ENCODE peak calls at places on chromosomes 4 and X, in four cellular contexts. One of them, this sample, is unnamed.

GRCh38 chr4:779555-779954 is 46.4 kb downstream of the CPLX1 start:
- DNase-seq in stimulated activated CD4-positive, alpha-beta T cell treated with anti-CD3 and anti-CD28 coated beads, Interleukin-1b, Interleukin-23, amount 100 ng/mL, for 1 hour: no peak
- DNase-seq in activated T-cell treated with anti-CD3 and anti-CD28 coated beads, Interleukin-2, amount 50 U/mL, for 4 hours: no peak
- DNase-seq in Daoy: no peak
- DNase-seq in this sample: no peak

GRCh38 chrX:156004740-156005139 is 7.2 kb downstream of the IL9R start:
- DNase-seq in stimulated activated CD4-positive, alpha-beta T cell treated with anti-CD3 and anti-CD28 coated beads, Interleukin-1b, Interleukin-23, amount 100 ng/mL, for 1 hour: no peak
- DNase-seq in activated T-cell treated with anti-CD3 and anti-CD28 coated beads, Interleukin-2, amount 50 U/mL, for 4 hours: no peak
- DNase-seq in Daoy: no peak
- DNase-seq in this sample: no peak

GRCh38 chr4:114488301-114488982 is 110.2 kb upstream of the UGT8 start:
- DNase-seq in stimulated activated CD4-positive, alpha-beta T cell treated with anti-CD3 and anti-CD28 coated beads, Interleukin-1b, Interleukin-23, amount 100 ng/mL, for 1 hour: no peak
- DNase-seq in activated T-cell treated with anti-CD3 and anti-CD28 coated beads, Interleukin-2, amount 50 U/mL, for 4 hours: no peak
- DNase-seq in Daoy: no peak
- DNase-seq in this sample: no peak

GRCh38 chr4:45693746-45694145 is 430.1 kb downstream of the GABRG1 start:
- DNase-seq in stimulated activated CD4-positive, alpha-beta T cell treated with anti-CD3 and anti-CD28 coated beads, Interleukin-1b, Interleukin-23, amount 100 ng/mL, for 1 hour: no peak
- DNase-seq in activated T-cell treated with anti-CD3 and anti-CD28 coated beads, Interleukin-2, amount 50 U/mL, for 4 hours: no peak
- DNase-seq in Daoy: no peak
- DNase-seq in this sample: no peak

GRCh38 chr4:74045247-74045646 is 6.8 kb upstream of the CXCL3 start:
- DNase-seq in stimulated activated CD4-positive, alpha-beta T cell treated with anti-CD3 and anti-CD28 coated beads, Interleukin-1b, Interleukin-23, amount 100 ng/mL, for 1 hour: no peak
- DNase-seq in activated T-cell treated with anti-CD3 and anti-CD28 coated beads, Interleukin-2, amount 50 U/mL, for 4 hours: no peak
- DNase-seq in Daoy: no peak
- DNase-seq in this sample: no peak

GRCh38 chr4:112170451-112170993 is 25.3 kb downstream of the FAM241A start:
- DNase-seq in stimulated activated CD4-positive, alpha-beta T cell treated with anti-CD3 and anti-CD28 coated beads, Interleukin-1b, Interleukin-23, amount 100 ng/mL, for 1 hour: no peak
- DNase-seq in activated T-cell treated with anti-CD3 and anti-CD28 coated beads, Interleukin-2, amount 50 U/mL, for 4 hours: no peak
- DNase-seq in Daoy: peak; percentile 76
- DNase-seq in this sample: no peak

GRCh38 chr4:7389719-7390118 is 45.0 kb downstream of the PSAPL1 start:
- DNase-seq in stimulated activated CD4-positive, alpha-beta T cell treated with anti-CD3 and anti-CD28 coated beads, Interleukin-1b, Interleukin-23, amount 100 ng/mL, for 1 hour: no peak
- DNase-seq in activated T-cell treated with anti-CD3 and anti-CD28 coated beads, Interleukin-2, amount 50 U/mL, for 4 hours: no peak
- DNase-seq in Daoy: no peak
- DNase-seq in this sample: no peak

GRCh38 chr4:122827899-122828601 is 1.4 kb downstream of the FGF2 start:
- DNase-seq in stimulated activated CD4-positive, alpha-beta T cell treated with anti-CD3 and anti-CD28 coated beads, Interleukin-1b, Interleukin-23, amount 100 ng/mL, for 1 hour: no peak
- DNase-seq in activated T-cell treated with anti-CD3 and anti-CD28 coated beads, Interleukin-2, amount 50 U/mL, for 4 hours: peak; percentile 17
- DNase-seq in Daoy: peak; percentile 33
- DNase-seq in this sample: no peak

GRCh38 chr4:104901438-104901837 is 245.2 kb upstream of the TET2 start:
- DNase-seq in stimulated activated CD4-positive, alpha-beta T cell treated with anti-CD3 and anti-CD28 coated beads, Interleukin-1b, Interleukin-23, amount 100 ng/mL, for 1 hour: no peak
- DNase-seq in activated T-cell treated with anti-CD3 and anti-CD28 coated beads, Interleukin-2, amount 50 U/mL, for 4 hours: no peak
- DNase-seq in Daoy: no peak
- DNase-seq in this sample: no peak

GRCh38 chr4:80182237-80182866 is 15.0 kb upstream of the PRDM8 start:
- DNase-seq in stimulated activated CD4-positive, alpha-beta T cell treated with anti-CD3 and anti-CD28 coated beads, Interleukin-1b, Interleukin-23, amount 100 ng/mL, for 1 hour: no peak
- DNase-seq in activated T-cell treated with anti-CD3 and anti-CD28 coated beads, Interleukin-2, amount 50 U/mL, for 4 hours: no peak
- DNase-seq in Daoy: no peak
- DNase-seq in this sample: no peak

GRCh38 chrX:107675823-107676555 is 47.7 kb downstream of the PRPS1 start:
- DNase-seq in stimulated activated CD4-positive, alpha-beta T cell treated with anti-CD3 and anti-CD28 coated beads, Interleukin-1b, Interleukin-23, amount 100 ng/mL, for 1 hour: no peak
- DNase-seq in activated T-cell treated with anti-CD3 and anti-CD28 coated beads, Interleukin-2, amount 50 U/mL, for 4 hours: no peak
- DNase-seq in Daoy: no peak
- DNase-seq in this sample: no peak

GRCh38 chrX:153640045-153640686 is 6.8 kb upstream of the DUSP9 start:
- DNase-seq in stimulated activated CD4-positive, alpha-beta T cell treated with anti-CD3 and anti-CD28 coated beads, Interleukin-1b, Interleukin-23, amount 100 ng/mL, for 1 hour: no peak
- DNase-seq in activated T-cell treated with anti-CD3 and anti-CD28 coated beads, Interleukin-2, amount 50 U/mL, for 4 hours: no peak
- DNase-seq in Daoy: no peak
- DNase-seq in this sample: no peak

GRCh38 chr4:22348410-22348809 is 167.5 kb downstream of the ADGRA3 start:
- DNase-seq in stimulated activated CD4-positive, alpha-beta T cell treated with anti-CD3 and anti-CD28 coated beads, Interleukin-1b, Interleukin-23, amount 100 ng/mL, for 1 hour: no peak
- DNase-seq in activated T-cell treated with anti-CD3 and anti-CD28 coated beads, Interleukin-2, amount 50 U/mL, for 4 hours: no peak
- DNase-seq in Daoy: no peak
- DNase-seq in this sample: no peak

GRCh38 chr4:4866833-4867744 is 7.6 kb downstream of the MSX1 start:
- DNase-seq in stimulated activated CD4-positive, alpha-beta T cell treated with anti-CD3 and anti-CD28 coated beads, Interleukin-1b, Interleukin-23, amount 100 ng/mL, for 1 hour: no peak
- DNase-seq in activated T-cell treated with anti-CD3 and anti-CD28 coated beads, Interleukin-2, amount 50 U/mL, for 4 hours: no peak
- DNase-seq in Daoy: no peak
- DNase-seq in this sample: no peak

GRCh38 chr4:151242305-151242704 is 34.7 kb upstream of the PRSS48 start:
- DNase-seq in stimulated activated CD4-positive, alpha-beta T cell treated with anti-CD3 and anti-CD28 coated beads, Interleukin-1b, Interleukin-23, amount 100 ng/mL, for 1 hour: no peak
- DNase-seq in activated T-cell treated with anti-CD3 and anti-CD28 coated beads, Interleukin-2, amount 50 U/mL, for 4 hours: no peak
- DNase-seq in Daoy: no peak
- DNase-seq in this sample: no peak

GRCh38 chrX:148588649-148589310 is 88.4 kb downstream of the AFF2 start:
- DNase-seq in stimulated activated CD4-positive, alpha-beta T cell treated with anti-CD3 and anti-CD28 coated beads, Interleukin-1b, Interleukin-23, amount 100 ng/mL, for 1 hour: no peak
- DNase-seq in activated T-cell treated with anti-CD3 and anti-CD28 coated beads, Interleukin-2, amount 50 U/mL, for 4 hours: no peak
- DNase-seq in Daoy: no peak
- DNase-seq in this sample: no peak

GRCh38 chr4:173436149-173436579 is 37.2 kb upstream of the SCRG1 start:
- DNase-seq in stimulated activated CD4-positive, alpha-beta T cell treated with anti-CD3 and anti-CD28 coated beads, Interleukin-1b, Interleukin-23, amount 100 ng/mL, for 1 hour: no peak
- DNase-seq in activated T-cell treated with anti-CD3 and anti-CD28 coated beads, Interleukin-2, amount 50 U/mL, for 4 hours: no peak
- DNase-seq in Daoy: no peak
- DNase-seq in this sample: no peak

GRCh38 chr4:127967141-127967775 is 2.1 kb downstream of the ABHD18 start:
- DNase-seq in stimulated activated CD4-positive, alpha-beta T cell treated with anti-CD3 and anti-CD28 coated beads, Interleukin-1b, Interleukin-23, amount 100 ng/mL, for 1 hour: no peak
- DNase-seq in activated T-cell treated with anti-CD3 and anti-CD28 coated beads, Interleukin-2, amount 50 U/mL, for 4 hours: no peak
- DNase-seq in Daoy: no peak
- DNase-seq in this sample: no peak

GRCh38 chr4:2257361-2258001 is 4.4 kb downstream of the MXD4 start:
- DNase-seq in stimulated activated CD4-positive, alpha-beta T cell treated with anti-CD3 and anti-CD28 coated beads, Interleukin-1b, Interleukin-23, amount 100 ng/mL, for 1 hour: no peak
- DNase-seq in activated T-cell treated with anti-CD3 and anti-CD28 coated beads, Interleukin-2, amount 50 U/mL, for 4 hours: peak; percentile 2
- DNase-seq in Daoy: peak; percentile 1
- DNase-seq in this sample: peak; percentile 2

GRCh38 chrX:37380920-37381319 is 31.8 kb downstream of the PRRG1 start:
- DNase-seq in stimulated activated CD4-positive, alpha-beta T cell treated with anti-CD3 and anti-CD28 coated beads, Interleukin-1b, Interleukin-23, amount 100 ng/mL, for 1 hour: no peak
- DNase-seq in activated T-cell treated with anti-CD3 and anti-CD28 coated beads, Interleukin-2, amount 50 U/mL, for 4 hours: no peak
- DNase-seq in Daoy: peak; percentile 63
- DNase-seq in this sample: no peak

GRCh38 chr4:10526431-10527222 is 69.4 kb upstream of the ZNF518B start:
- DNase-seq in stimulated activated CD4-positive, alpha-beta T cell treated with anti-CD3 and anti-CD28 coated beads, Interleukin-1b, Interleukin-23, amount 100 ng/mL, for 1 hour: no peak
- DNase-seq in activated T-cell treated with anti-CD3 and anti-CD28 coated beads, Interleukin-2, amount 50 U/mL, for 4 hours: no peak
- DNase-seq in Daoy: peak; percentile 14
- DNase-seq in this sample: no peak

GRCh38 chr4:81142744-81143143 is 72.3 kb downstream of the PRKG2 start:
- DNase-seq in stimulated activated CD4-positive, alpha-beta T cell treated with anti-CD3 and anti-CD28 coated beads, Interleukin-1b, Interleukin-23, amount 100 ng/mL, for 1 hour: no peak
- DNase-seq in activated T-cell treated with anti-CD3 and anti-CD28 coated beads, Interleukin-2, amount 50 U/mL, for 4 hours: no peak
- DNase-seq in Daoy: peak; percentile 20
- DNase-seq in this sample: no peak

GRCh38 chr4:52051615-52052474 is 741 bp downstream of the SPATA18 start:
- DNase-seq in stimulated activated CD4-positive, alpha-beta T cell treated with anti-CD3 and anti-CD28 coated beads, Interleukin-1b, Interleukin-23, amount 100 ng/mL, for 1 hour: no peak
- DNase-seq in activated T-cell treated with anti-CD3 and anti-CD28 coated beads, Interleukin-2, amount 50 U/mL, for 4 hours: no peak
- DNase-seq in Daoy: peak; percentile 60
- DNase-seq in this sample: no peak

GRCh38 chr4:26719954-26720552 is 136.2 kb downstream of the TBC1D19 start:
- DNase-seq in stimulated activated CD4-positive, alpha-beta T cell treated with anti-CD3 and anti-CD28 coated beads, Interleukin-1b, Interleukin-23, amount 100 ng/mL, for 1 hour: no peak
- DNase-seq in activated T-cell treated with anti-CD3 and anti-CD28 coated beads, Interleukin-2, amount 50 U/mL, for 4 hours: no peak
- DNase-seq in Daoy: no peak
- DNase-seq in this sample: no peak

GRCh38 chr4:85760521-85760920 is 285.6 kb downstream of the ARHGAP24 start:
- DNase-seq in stimulated activated CD4-positive, alpha-beta T cell treated with anti-CD3 and anti-CD28 coated beads, Interleukin-1b, Interleukin-23, amount 100 ng/mL, for 1 hour: no peak
- DNase-seq in activated T-cell treated with anti-CD3 and anti-CD28 coated beads, Interleukin-2, amount 50 U/mL, for 4 hours: no peak
- DNase-seq in Daoy: no peak
- DNase-seq in this sample: no peak

GRCh38 chr4:114582625-114583024 is 16.0 kb upstream of the UGT8 start:
- DNase-seq in stimulated activated CD4-positive, alpha-beta T cell treated with anti-CD3 and anti-CD28 coated beads, Interleukin-1b, Interleukin-23, amount 100 ng/mL, for 1 hour: no peak
- DNase-seq in activated T-cell treated with anti-CD3 and anti-CD28 coated beads, Interleukin-2, amount 50 U/mL, for 4 hours: no peak
- DNase-seq in Daoy: no peak
- DNase-seq in this sample: no peak

GRCh38 chr4:10006604-10007435 is 14.5 kb downstream of the SLC2A9 start:
- DNase-seq in stimulated activated CD4-positive, alpha-beta T cell treated with anti-CD3 and anti-CD28 coated beads, Interleukin-1b, Interleukin-23, amount 100 ng/mL, for 1 hour: no peak
- DNase-seq in activated T-cell treated with anti-CD3 and anti-CD28 coated beads, Interleukin-2, amount 50 U/mL, for 4 hours: no peak
- DNase-seq in Daoy: peak; percentile 82
- DNase-seq in this sample: no peak

GRCh38 chr4:176443117-176443516 is 123.4 kb downstream of the SPCS3 start:
- DNase-seq in stimulated activated CD4-positive, alpha-beta T cell treated with anti-CD3 and anti-CD28 coated beads, Interleukin-1b, Interleukin-23, amount 100 ng/mL, for 1 hour: no peak
- DNase-seq in activated T-cell treated with anti-CD3 and anti-CD28 coated beads, Interleukin-2, amount 50 U/mL, for 4 hours: no peak
- DNase-seq in Daoy: peak; percentile 73
- DNase-seq in this sample: no peak

GRCh38 chrX:15948318-15948660 is 93.7 kb upstream of the AP1S2 start:
- DNase-seq in stimulated activated CD4-positive, alpha-beta T cell treated with anti-CD3 and anti-CD28 coated beads, Interleukin-1b, Interleukin-23, amount 100 ng/mL, for 1 hour: no peak
- DNase-seq in activated T-cell treated with anti-CD3 and anti-CD28 coated beads, Interleukin-2, amount 50 U/mL, for 4 hours: no peak
- DNase-seq in Daoy: no peak
- DNase-seq in this sample: no peak

GRCh38 chr4:139331185-139331584 is 28.9 kb upstream of the NDUFC1 start:
- DNase-seq in stimulated activated CD4-positive, alpha-beta T cell treated with anti-CD3 and anti-CD28 coated beads, Interleukin-1b, Interleukin-23, amount 100 ng/mL, for 1 hour: no peak
- DNase-seq in activated T-cell treated with anti-CD3 and anti-CD28 coated beads, Interleukin-2, amount 50 U/mL, for 4 hours: no peak
- DNase-seq in Daoy: no peak
- DNase-seq in this sample: no peak

GRCh38 chr4:57424231-57424897 is 314.2 kb upstream of the IGFBP7 start:
- DNase-seq in stimulated activated CD4-positive, alpha-beta T cell treated with anti-CD3 and anti-CD28 coated beads, Interleukin-1b, Interleukin-23, amount 100 ng/mL, for 1 hour: no peak
- DNase-seq in activated T-cell treated with anti-CD3 and anti-CD28 coated beads, Interleukin-2, amount 50 U/mL, for 4 hours: no peak
- DNase-seq in Daoy: peak; percentile 56
- DNase-seq in this sample: no peak

GRCh38 chr4:71231073-71231752 is 107.6 kb upstream of the SLC4A4 start:
- DNase-seq in stimulated activated CD4-positive, alpha-beta T cell treated with anti-CD3 and anti-CD28 coated beads, Interleukin-1b, Interleukin-23, amount 100 ng/mL, for 1 hour: no peak
- DNase-seq in activated T-cell treated with anti-CD3 and anti-CD28 coated beads, Interleukin-2, amount 50 U/mL, for 4 hours: no peak
- DNase-seq in Daoy: no peak
- DNase-seq in this sample: no peak

GRCh38 chr4:1492636-1493539 is 86.6 kb upstream of the NKX1-1 start:
- DNase-seq in stimulated activated CD4-positive, alpha-beta T cell treated with anti-CD3 and anti-CD28 coated beads, Interleukin-1b, Interleukin-23, amount 100 ng/mL, for 1 hour: no peak
- DNase-seq in activated T-cell treated with anti-CD3 and anti-CD28 coated beads, Interleukin-2, amount 50 U/mL, for 4 hours: no peak
- DNase-seq in Daoy: no peak
- DNase-seq in this sample: no peak

GRCh38 chrX:130909469-130910136 is 6.6 kb upstream of the ENOX2 start:
- DNase-seq in stimulated activated CD4-positive, alpha-beta T cell treated with anti-CD3 and anti-CD28 coated beads, Interleukin-1b, Interleukin-23, amount 100 ng/mL, for 1 hour: no peak
- DNase-seq in activated T-cell treated with anti-CD3 and anti-CD28 coated beads, Interleukin-2, amount 50 U/mL, for 4 hours: no peak
- DNase-seq in Daoy: no peak
- DNase-seq in this sample: no peak

GRCh38 chrX:9651737-9652136 is 113.9 kb downstream of the GPR143 start:
- DNase-seq in stimulated activated CD4-positive, alpha-beta T cell treated with anti-CD3 and anti-CD28 coated beads, Interleukin-1b, Interleukin-23, amount 100 ng/mL, for 1 hour: no peak
- DNase-seq in activated T-cell treated with anti-CD3 and anti-CD28 coated beads, Interleukin-2, amount 50 U/mL, for 4 hours: no peak
- DNase-seq in Daoy: no peak
- DNase-seq in this sample: no peak